ENCODE peak calls at places on chromosomes 12 and 14, in eight cellular contexts. H is fibroblast of mammary gland, Y is left ventricle myocardium inferior, P is GM06990, U is ovary, G is gastrocnemius medialis, E is cardiac fibroblast, V is MM.1S. T is an unnamed sample.

GRCh38 chr12:124898200-124898950 is 16.1 kb downstream of the UBC start:
- DNase-seq in E (peak), G (peak), Y (no peak), H (peak), P (peak), V (peak), U (peak), T (peak)

GRCh38 chr14:81132492-81132891 is 88.3 kb downstream of the GTF2A1 start:
- DNase-seq in H (no peak), P (no peak), G (no peak), Y (no peak), V (no peak), U (no peak), E (no peak), T (no peak)

GRCh38 chr12:58640314-58640713 is 280.0 kb downstream of the LRIG3 start:
- DNase-seq in H (no peak), Y (no peak), V (no peak), U (no peak), P (no peak), G (no peak), E (no peak), T (no peak)

GRCh38 chr12:18502422-18502821 is 235.4 kb downstream of the PLCZ1 start:
- DNase-seq in Y (no peak), G (no peak), P (no peak), U (no peak), H (no peak), V (no peak), E (no peak), T (no peak)

GRCh38 chr12:128008341-128008740 is 258.6 kb upstream of the TMEM132C start:
- DNase-seq in H (no peak), U (no peak), Y (no peak), P (no peak), V (no peak), E (no peak), G (no peak), T (no peak)

GRCh38 chr14:54108481-54109471 is 152.2 kb upstream of the BMP4 start:
- DNase-seq in E (peak), H (peak), Y (no peak), P (no peak), V (no peak), G (no peak), U (no peak), T (peak)

GRCh38 chr12:127381043-127381668 is 885.8 kb upstream of the TMEM132C start:
- DNase-seq in H (peak), G (no peak), P (peak), E (peak), U (no peak), V (peak), Y (peak), T (peak)

GRCh38 chr12:119011231-119011630 is 29.9 kb downstream of the SRRM4 start:
- DNase-seq in U (no peak), P (no peak), V (no peak), G (no peak), Y (no peak), E (no peak), H (no peak), T (no peak)

GRCh38 chr12:80838024-80838658 is 99.6 kb downstream of the LIN7A start:
- DNase-seq in Y (no peak), G (no peak), V (no peak), H (no peak), E (no peak), U (no peak), P (no peak), T (no peak)

GRCh38 chr12:46430340-46430948 is 57.9 kb upstream of the SLC38A2 start:
- DNase-seq in Y (no peak), H (peak), G (no peak), V (no peak), P (peak), U (peak), E (peak), T (peak)

GRCh38 chr12:67038486-67038885 is 230.7 kb upstream of the CAND1 start:
- DNase-seq in V (no peak), E (no peak), G (no peak), U (no peak), Y (no peak), P (no peak), H (no peak), T (no peak)

GRCh38 chr14:85187521-85187920 is 342.4 kb upstream of the FLRT2 start:
- DNase-seq in P (no peak), V (no peak), U (no peak), H (no peak), G (no peak), Y (no peak), E (no peak), T (no peak)

GRCh38 chr12:80472241-80472640 is 28.2 kb downstream of the PTPRQ start:
- DNase-seq in G (no peak), E (no peak), Y (no peak), V (no peak), H (peak), U (no peak), P (no peak), T (no peak)

GRCh38 chr14:68253381-68253780 is 433.8 kb downstream of the RAD51B start:
- DNase-seq in E (no peak), Y (no peak), G (no peak), V (no peak), P (no peak), H (no peak), U (no peak), T (no peak)

GRCh38 chr12:69555461-69555860 is 29.8 kb upstream of the CCT2 start:
- DNase-seq in U (no peak), E (peak), Y (no peak), G (no peak), V (no peak), P (no peak), H (peak), T (no peak)

GRCh38 chr12:106304797-106305196 is 2.3 kb downstream of the TCP11L2 start:
- DNase-seq in G (no peak), U (no peak), V (no peak), Y (no peak), P (no peak), H (no peak), E (no peak), T (no peak)

GRCh38 chr12:106302401-106303201 is at the start of gene TCP11L2:
- DNase-seq in Y (peak), G (peak), P (peak), H (peak), U (peak), E (peak), V (peak), T (peak)

GRCh38 chr12:106301611-106302321 is 767 bp upstream of the TCP11L2 start:
- DNase-seq in G (peak), E (peak), V (peak), H (peak), U (peak), P (peak), Y (peak), T (peak)

GRCh38 chr12:106304001-106304421 is 1.5 kb downstream of the TCP11L2 start:
- DNase-seq in U (no peak), P (no peak), G (no peak), Y (no peak), H (peak), V (no peak), E (no peak), T (no peak)

GRCh38 chr12:106303202-106303820 is 778 bp downstream of the TCP11L2 start:
- DNase-seq in H (peak), P (peak), V (peak), Y (peak), E (peak), G (peak), U (peak), T (peak)
- TF ChIP-seq CTCF in H (peak), P (peak), V (peak), Y (no peak), E (peak), G (no peak), U (no peak), T (no peak)

DNA sequence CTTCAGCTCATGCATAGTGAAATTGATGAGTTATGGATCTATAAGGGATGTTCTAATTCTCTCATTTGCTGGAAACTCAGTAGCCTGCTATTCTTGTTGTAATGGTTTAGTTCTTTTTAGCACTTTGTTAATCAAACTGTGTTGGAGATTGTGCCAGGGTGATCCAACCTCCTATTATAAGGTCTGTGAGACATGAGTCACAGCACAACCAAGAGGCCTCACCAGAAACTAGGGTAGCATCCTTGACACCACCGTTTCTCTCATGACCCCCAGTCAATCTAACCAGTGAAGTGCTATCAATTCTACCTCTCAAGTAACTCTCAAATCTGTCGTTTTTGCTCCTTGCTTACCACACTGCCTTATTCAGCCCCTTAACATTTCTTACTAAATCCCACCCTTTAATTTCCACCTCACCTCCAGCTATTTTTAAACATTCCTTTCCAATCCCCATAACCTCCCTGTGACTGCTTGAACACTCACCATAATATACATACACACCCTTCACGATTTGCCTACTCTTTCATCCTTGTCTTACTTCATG is 54.0 kb upstream of the NUDT4 start:
- DNase-seq in P (no peak), E (peak), V (no peak), U (no peak), Y (no peak), G (no peak), H (peak), T (peak)
- H3K4me3 ChIP-seq in P (no peak), E (no peak), V (no peak), U (no peak), Y (no peak), G (no peak), H (no peak), T (no peak)

GRCh38 chr12:116673713-116674112 is 64.2 kb downstream of the SPRING1 start:
- DNase-seq in G (no peak), P (no peak), U (no peak), Y (no peak), V (no peak), E (no peak), H (no peak), T (peak)
- TF ChIP-seq CTCF in G (no peak), P (no peak), U (no peak), Y (no peak), V (peak), E (no peak), H (peak), T (no peak)

GRCh38 chr14:99524804-99525698 is 43.8 kb downstream of the CCNK start:
- DNase-seq in H (peak), E (peak), V (no peak), U (no peak), G (no peak), P (no peak), Y (peak), T (no peak)

GRCh38 chr14:99524091-99524661 is 43.0 kb downstream of the CCNK start:
- DNase-seq in U (peak), G (no peak), Y (peak), E (no peak), P (no peak), H (peak), V (no peak), T (no peak)

GRCh38 chr14:99522934-99523660 is 41.9 kb downstream of the CCNK start:
- DNase-seq in E (no peak), V (no peak), Y (peak), G (no peak), U (no peak), P (no peak), H (no peak), T (peak)

GRCh38 chr14:99522457-99522891 is 41.3 kb downstream of the CCNK start:
- DNase-seq in H (peak), Y (peak), E (peak), V (no peak), U (peak), P (no peak), G (no peak), T (no peak)

DNA sequence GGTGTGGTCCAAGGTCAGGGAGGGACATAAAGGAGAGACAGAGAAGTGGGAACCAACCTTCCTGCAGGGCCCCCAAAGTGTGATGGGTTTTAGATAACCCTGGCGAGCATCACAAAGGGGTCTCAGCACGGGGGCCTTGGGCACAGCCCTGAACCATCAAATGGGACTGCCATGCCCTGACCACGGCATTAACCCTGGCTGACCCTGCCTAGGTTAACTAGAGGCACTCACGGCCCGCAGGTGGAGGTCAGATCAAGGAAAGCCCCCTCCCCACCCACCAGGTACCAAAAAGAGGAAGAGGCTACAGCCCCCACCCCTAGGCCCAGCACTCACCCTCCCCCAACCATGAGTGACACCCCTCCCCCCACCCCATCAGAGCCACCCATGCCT is 42.4 kb downstream of the CCNK start:
- DNase-seq in U (no peak), E (no peak), V (no peak), H (no peak), P (no peak), G (no peak), Y (peak), T (no peak)
- H3K4me3 ChIP-seq in U (no peak), E (no peak), V (no peak), H (no peak), P (no peak), G (no peak), Y (no peak), T (no peak)

DNA sequence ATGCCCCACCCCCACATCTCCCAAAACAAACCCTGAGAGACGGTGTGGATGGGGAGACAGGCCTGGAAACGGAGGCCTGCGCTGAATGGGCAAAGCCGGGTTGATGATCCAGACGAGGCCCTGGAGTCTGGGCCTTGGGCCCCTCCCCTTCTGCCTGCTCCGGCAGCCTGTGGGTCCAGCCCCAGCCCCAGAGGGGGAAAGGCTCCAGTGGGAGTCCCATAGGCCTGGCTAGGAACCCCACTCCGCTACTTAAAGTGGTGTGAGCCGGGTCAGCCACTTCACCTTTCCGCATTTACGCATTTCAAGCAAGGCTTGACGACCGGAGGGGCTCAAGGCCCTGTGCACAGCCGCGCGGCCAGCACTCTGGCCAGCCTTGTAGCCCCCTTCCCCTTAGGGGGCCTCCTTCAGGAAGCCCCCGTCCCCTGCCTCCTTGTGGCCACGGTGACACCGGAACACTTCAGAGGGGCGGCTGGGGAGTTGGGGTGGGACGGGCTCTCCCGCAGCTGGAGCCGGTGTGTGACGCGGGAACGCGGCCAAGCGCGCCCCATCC is 608 bp upstream of the TNFAIP2 start:
- DNase-seq in E (no peak), G (no peak), V (no peak), Y (peak), U (peak), P (no peak), H (no peak), T (peak)
- TF ChIP-seq CTCF in E (no peak), G (no peak), V (no peak), Y (no peak), U (no peak), P (no peak), H (no peak), T (no peak)

GRCh38 chr12:132521726-132522292 is 31.9 kb downstream of the FBRSL1 start:
- DNase-seq in G (no peak), Y (no peak), H (no peak), E (no peak), U (no peak), V (no peak), P (no peak), T (no peak)

GRCh38 chr12:132521200-132521580 is 31.2 kb downstream of the FBRSL1 start:
- DNase-seq in Y (no peak), U (no peak), E (no peak), P (no peak), G (no peak), V (no peak), H (no peak), T (no peak)

GRCh38 chr12:132523576-132524331 is 33.8 kb downstream of the FBRSL1 start:
- DNase-seq in V (no peak), U (peak), E (peak), P (peak), H (peak), Y (peak), G (peak), T (peak)

GRCh38 chr12:132524405-132524804 is 34.5 kb downstream of the FBRSL1 start:
- DNase-seq in V (no peak), P (no peak), G (no peak), H (peak), Y (no peak), E (peak), U (no peak), T (peak)

DNA sequence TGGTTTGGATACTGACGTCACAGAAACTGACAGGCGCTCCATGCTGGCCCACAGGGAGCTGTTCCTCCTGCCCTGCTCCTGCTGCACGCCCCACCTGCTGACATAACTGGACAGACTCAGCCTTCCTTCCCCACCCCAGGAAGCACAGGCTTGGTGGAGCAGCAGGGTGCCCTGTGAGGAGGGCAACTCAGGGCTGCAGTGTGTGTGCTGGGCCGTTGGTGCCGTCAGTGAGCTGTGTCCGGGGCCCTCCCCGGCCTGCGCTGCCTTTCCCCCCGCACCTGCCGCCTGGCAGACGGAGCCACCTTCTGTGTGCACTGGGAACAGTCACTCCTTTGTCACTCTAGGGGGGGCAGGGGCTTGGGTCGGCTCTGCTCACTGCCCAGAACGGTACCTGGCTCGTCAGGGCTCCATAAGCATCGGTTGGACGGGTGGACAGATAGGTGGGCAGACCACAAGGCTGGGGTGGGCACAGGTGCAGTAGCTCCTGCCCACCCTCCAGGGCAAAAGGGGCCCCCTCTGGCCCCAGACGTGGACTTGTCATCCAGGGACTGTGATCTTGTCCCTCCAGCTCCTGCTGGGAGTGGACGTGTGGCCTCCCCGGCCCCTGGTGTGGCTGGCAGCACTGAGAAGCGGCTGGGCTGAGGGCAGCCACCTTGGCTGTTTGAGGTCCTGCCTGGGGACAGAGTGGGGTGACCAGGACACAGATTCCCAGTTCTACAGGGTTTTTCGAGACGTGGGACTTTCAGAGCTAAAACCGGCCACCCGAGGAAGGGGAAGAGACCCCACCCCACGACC is 32.8 kb downstream of the FBRSL1 start:
- DNase-seq in V (no peak), G (no peak), U (no peak), E (no peak), H (no peak), P (no peak), Y (no peak), T (no peak)
- H3K4me3 ChIP-seq in V (no peak), G (no peak), U (no peak), E (no peak), H (no peak), P (no peak), Y (no peak), T (no peak)

GRCh38 chr12:82919365-82920054 is 232.8 kb downstream of the TMTC2 start:
- DNase-seq in V (no peak), E (no peak), Y (no peak), P (no peak), U (no peak), H (no peak), G (no peak), T (no peak)
- TF ChIP-seq CTCF in V (no peak), E (no peak), Y (no peak), P (no peak), U (no peak), H (no peak), G (no peak), T (no peak)